ENCODE peak calls at places on chromosomes 4 and X, in eight cellular contexts. Q is fibroblast of the aortic adventitia, J is lower leg skin, X is RWPE1, N is GM20000, L is suprapubic skin, K is astrocyte of the cerebellum, H is A549. G is an unnamed sample.

GRCh38 chrX:51614353-51614752 is 4.4 kb downstream of the CENPVL3 start:
- DNase-seq in Q (peak), J (no peak), X (peak), N (peak), L (no peak), K (peak), H (peak), G (no peak)

GRCh38 chr4:147772459-147772969 is 40.6 kb downstream of the ARHGAP10 start:
- DNase-seq in Q (peak), J (no peak), X (peak), N (no peak), L (no peak), K (peak), H (no peak), G (no peak)

GRCh38 chr4:128468485-128468989 is 180.9 kb upstream of the PGRMC2 start:
- DNase-seq in Q (peak), J (peak), X (peak), N (no peak), L (peak), K (peak), H (no peak), G (no peak)

GRCh38 chr4:3413675-3414420 is 27.9 kb upstream of the HGFAC start:
- DNase-seq in Q (no peak), J (no peak), X (no peak), N (no peak), L (peak), K (no peak), H (no peak), G (no peak)

GRCh38 chrX:105658136-105658535 is 164.2 kb upstream of the NRK start:
- DNase-seq in Q (peak), J (no peak), X (no peak), N (no peak), L (no peak), K (no peak), H (no peak), G (no peak)

GRCh38 chrX:21375795-21376069 is 1.5 kb downstream of the CNKSR2 start:
- DNase-seq in Q (no peak), J (no peak), X (no peak), N (peak), L (no peak), K (no peak), H (peak), G (no peak)

GRCh38 chr4:52939739-52940138 is 77.6 kb downstream of the RASL11B start:
- DNase-seq in Q (no peak), J (no peak), X (no peak), N (no peak), L (no peak), K (no peak), H (no peak), G (no peak)

GRCh38 chrX:13687203-13687602 is 1.7 kb upstream of the RAB9A start:
- DNase-seq in Q (no peak), J (no peak), X (no peak), N (no peak), L (no peak), K (no peak), H (no peak), G (no peak)

GRCh38 chr4:55183926-55184599 is 58.7 kb upstream of the KDR start:
- DNase-seq in Q (peak), J (peak), X (peak), N (no peak), L (peak), K (peak), H (peak), G (no peak)
- TF ChIP-seq CTCF in Q (peak), J (no peak), X (no peak), N (no peak), L (no peak), K (no peak), H (no peak), G (no peak)

GRCh38 chr4:181350578-181351420 is 892.4 kb upstream of the TENM3 start:
- DNase-seq in Q (no peak), J (no peak), X (no peak), N (no peak), L (no peak), K (peak), H (no peak), G (no peak)
- TF ChIP-seq CTCF in Q (no peak), J (no peak), X (no peak), N (no peak), L (no peak), K (no peak), H (no peak), G (no peak)

GRCh38 chr4:5824227-5824626 is 68.7 kb downstream of the CRMP1 start:
- DNase-seq in Q (no peak), J (no peak), X (no peak), N (no peak), L (no peak), K (no peak), H (no peak), G (no peak)

GRCh38 chr4:5825642-5826041 is 67.2 kb downstream of the CRMP1 start:
- DNase-seq in Q (no peak), J (no peak), X (no peak), N (no peak), L (no peak), K (no peak), H (no peak), G (no peak)

GRCh38 chr4:5826437-5827107 is 66.3 kb downstream of the CRMP1 start:
- DNase-seq in Q (no peak), J (no peak), X (no peak), N (no peak), L (no peak), K (no peak), H (no peak), G (no peak)

GRCh38 chr4:5823542-5824211 is 69.2 kb downstream of the CRMP1 start:
- DNase-seq in Q (no peak), J (no peak), X (no peak), N (no peak), L (no peak), K (no peak), H (no peak), G (no peak)

DNA sequence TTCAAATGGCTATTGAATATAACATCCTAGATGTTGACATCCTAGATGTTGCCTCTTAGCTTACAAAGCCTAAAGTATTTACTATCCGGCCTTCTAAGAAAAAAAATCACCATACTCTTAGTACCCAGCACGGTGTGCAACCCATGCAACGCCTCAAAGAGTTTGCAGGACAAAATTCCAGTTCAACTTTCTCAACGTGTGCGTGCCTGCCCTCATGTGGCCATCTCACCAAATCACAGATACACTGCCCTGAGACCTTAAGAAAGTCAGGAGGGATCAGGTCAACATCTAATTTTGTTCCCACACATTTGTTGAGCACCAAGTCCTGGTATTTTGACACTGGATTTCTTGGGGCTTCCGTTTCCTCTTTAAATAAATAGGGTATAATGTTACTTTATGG is 68.3 kb downstream of the CRMP1 start:
- DNase-seq in Q (peak), J (no peak), X (peak), N (peak), L (no peak), K (peak), H (peak), G (no peak)
- TF ChIP-seq CTCF in Q (peak), J (no peak), X (peak), N (peak), L (no peak), K (peak), H (peak), G (peak)

DNA sequence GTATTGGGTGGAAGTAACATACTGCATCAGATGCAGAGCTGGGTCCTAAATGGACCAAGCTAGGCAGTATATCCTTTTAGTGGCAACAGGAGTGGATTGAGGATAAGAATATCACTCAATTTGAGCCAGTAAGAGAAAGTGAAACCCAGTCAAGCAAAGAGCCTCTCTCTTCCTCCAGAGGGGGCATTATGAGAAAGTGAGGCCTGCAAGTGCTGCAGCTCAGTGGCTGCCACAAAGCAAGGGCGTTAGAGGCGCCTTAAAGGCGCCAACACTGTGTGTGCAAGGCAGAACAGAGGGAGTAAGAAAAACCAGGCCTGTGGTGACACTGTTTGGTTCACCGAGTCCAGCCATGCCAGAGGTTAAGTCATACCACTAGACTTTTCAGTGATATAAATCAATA is 17.5 kb downstream of the STX18 start:
- DNase-seq in Q (no peak), J (no peak), X (no peak), N (peak), L (no peak), K (no peak), H (no peak), G (no peak)
- TF ChIP-seq CTCF in Q (peak), J (no peak), X (no peak), N (no peak), L (no peak), K (no peak), H (no peak), G (peak)

DNA sequence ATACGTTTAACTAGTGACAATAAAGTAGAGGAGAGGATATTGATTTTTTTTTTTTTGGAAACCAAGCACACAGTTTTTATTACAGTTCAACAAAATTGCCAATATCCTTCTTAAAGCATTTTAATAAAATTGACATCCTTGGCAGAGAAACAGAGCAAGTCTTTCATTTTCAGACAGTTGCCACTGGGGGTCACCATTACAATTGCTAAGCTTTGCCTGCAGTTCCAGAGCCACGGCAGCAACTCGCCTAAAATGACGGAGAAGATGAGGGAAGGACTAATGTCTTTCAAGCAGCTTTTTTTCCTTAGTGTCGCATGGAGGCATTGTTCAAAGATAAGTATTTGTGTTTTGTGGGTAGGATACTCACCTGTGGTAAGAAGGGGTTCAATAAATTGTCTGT is 507.8 kb upstream of the ARX start:
- DNase-seq in Q (peak), J (no peak), X (peak), N (peak), L (no peak), K (peak), H (peak), G (no peak)
- TF ChIP-seq CTCF in Q (peak), J (no peak), X (no peak), N (no peak), L (no peak), K (peak), H (peak), G (peak)

DNA sequence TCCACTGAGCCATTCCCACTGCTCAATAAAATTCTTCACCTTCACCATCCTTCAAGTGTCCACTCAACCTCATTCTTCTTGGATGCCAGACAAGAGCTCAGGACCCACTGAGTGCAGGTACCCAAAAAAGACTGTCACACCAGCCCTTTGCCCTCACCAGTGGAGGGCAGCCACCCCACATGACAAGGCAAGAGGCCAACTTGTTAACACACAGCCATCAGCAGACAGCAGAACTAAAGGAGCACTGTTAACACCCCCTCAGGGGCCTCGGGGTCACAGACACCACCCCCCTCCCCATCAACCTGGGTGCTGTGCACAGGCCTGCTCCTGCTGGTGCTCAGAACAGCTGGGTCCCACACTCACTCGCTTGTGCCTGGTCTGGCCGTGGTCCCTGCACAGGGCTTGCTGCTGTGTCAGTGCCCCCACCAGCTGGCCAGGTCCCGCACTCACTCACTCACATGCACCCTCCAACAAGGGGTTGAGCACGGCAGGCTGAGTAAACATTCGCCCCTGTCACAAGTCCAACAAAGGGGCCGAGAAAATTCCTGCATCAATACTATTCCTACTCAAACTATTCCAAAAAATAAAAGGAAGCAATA is 54.1 kb downstream of the ATRX start:
- DNase-seq in Q (no peak), J (no peak), X (no peak), N (no peak), L (no peak), K (no peak), H (no peak), G (no peak)
- TF ChIP-seq CTCF in Q (no peak), J (no peak), X (no peak), N (no peak), L (no peak), K (no peak), H (no peak), G (no peak)

DNA sequence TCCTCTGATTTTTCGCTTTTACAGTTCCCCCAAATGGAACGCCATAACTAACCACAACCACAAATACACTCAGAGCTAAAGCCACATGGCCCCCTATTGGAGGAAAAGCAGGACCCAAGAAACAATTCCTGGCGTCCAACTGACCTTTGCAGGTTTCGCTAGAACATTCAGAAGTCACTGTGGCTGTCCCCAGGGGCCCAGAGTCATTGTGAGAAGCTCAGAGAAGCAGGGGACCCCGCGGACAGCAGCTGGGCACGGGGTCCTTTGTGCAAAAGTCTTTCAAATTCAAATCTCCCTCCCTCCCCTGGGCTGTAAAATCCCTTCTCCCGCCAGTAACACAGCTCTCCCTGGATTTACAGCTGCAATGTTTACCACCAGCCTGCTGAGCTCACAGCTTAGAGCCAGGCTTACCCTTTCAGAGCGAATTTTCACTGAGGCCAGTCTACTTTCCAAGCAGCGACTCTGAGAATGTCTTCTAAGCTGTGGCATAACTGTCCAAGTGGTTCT is 214.8 kb downstream of the CRLF2 start:
- DNase-seq in Q (no peak), J (no peak), X (no peak), N (no peak), L (no peak), K (no peak), H (no peak), G (no peak)
- TF ChIP-seq CTCF in Q (no peak), J (no peak), X (no peak), N (no peak), L (no peak), K (no peak), H (no peak), G (no peak)

DNA sequence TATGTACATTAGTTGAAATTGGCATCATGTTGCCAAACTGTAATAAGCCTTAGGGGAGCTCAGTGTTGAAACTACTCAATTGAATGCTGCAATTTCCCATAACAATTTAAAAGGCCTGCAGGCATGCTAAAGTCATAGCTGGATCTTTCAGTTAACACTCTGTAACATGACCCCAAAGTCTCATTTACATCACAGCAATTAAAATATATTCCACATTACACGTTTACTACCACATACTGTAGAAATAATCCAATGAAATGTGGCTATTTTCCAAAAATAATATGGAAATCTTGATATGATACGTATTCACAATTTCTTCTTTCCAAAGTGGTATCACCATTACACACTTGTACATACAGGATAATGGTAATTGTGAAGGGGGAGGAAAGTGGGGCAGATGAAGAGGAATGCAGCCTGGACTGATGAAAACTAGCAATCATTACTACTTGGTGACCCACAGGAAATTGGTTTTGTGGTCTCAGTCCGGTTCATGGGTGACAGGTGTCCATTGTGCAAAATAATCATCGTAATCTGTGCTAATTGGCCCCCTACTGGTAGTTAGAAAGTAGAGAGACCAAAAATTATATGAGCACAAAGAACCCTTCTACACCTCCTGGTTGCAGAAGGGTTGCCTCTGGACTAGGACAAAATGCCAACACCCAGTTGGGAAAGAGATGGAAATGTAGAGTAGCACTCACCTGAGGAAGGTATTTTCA is 63.7 kb downstream of the TENM3 start:
- DNase-seq in Q (no peak), J (no peak), X (peak), N (no peak), L (no peak), K (no peak), H (no peak), G (no peak)
- TF ChIP-seq CTCF in Q (no peak), J (no peak), X (no peak), N (no peak), L (no peak), K (no peak), H (peak), G (peak)

DNA sequence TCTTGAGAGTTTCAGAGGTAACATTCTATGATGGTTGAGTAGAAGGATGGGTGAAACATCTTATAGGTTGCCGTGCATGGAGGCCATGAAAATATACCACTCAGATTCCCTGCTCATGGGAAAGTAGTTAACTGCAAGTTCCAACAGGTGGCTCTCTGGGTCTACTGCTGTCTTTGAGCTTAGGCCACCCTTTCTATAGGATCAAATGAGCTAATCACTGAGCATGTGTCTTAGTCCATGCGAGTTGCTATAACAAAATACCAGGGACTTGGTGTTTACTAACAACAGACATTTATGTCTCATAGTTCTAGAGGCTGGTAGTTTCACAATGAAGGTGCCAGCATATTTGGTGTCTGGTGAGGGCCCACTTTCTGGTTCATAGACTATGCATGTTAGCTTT is 144.8 kb upstream of the UNC5C start:
- DNase-seq in Q (no peak), J (no peak), X (no peak), N (no peak), L (no peak), K (no peak), H (no peak), G (no peak)
- TF ChIP-seq CTCF in Q (no peak), J (no peak), X (no peak), N (no peak), L (no peak), K (peak), H (no peak), G (peak)

G was measured in osteocyte.